ENCODE peak calls at places on chromosomes 5 and 9, in four cellular contexts. B, L, D and C are unnamed samples.

GRCh38 chr9:134531251-134531970 is 110.2 kb upstream of the COL5A1 start:
- DNase-seq in B (no peak), L (no peak), D (no peak), C (no peak)

GRCh38 chr9:79684059-79684458 is 112.3 kb downstream of the TLE4 start:
- DNase-seq in B (no peak), L (no peak), D (no peak), C (no peak)

GRCh38 chr5:32794086-32794485 is 83.0 kb downstream of the NPR3 start:
- DNase-seq in B (no peak), L (no peak), D (no peak), C (no peak)

GRCh38 chr5:157506066-157506590 is 46.1 kb downstream of the NIPAL4 start:
- DNase-seq in B (no peak), L (no peak), D (no peak), C (no peak)

GRCh38 chr5:170534177-170534576 is 30.4 kb downstream of the KCNIP1 start:
- DNase-seq in B (no peak), L (no peak), D (no peak), C (no peak)

GRCh38 chr5:56950626-56951130 is 1.2 kb downstream of the MIER3 start:
- DNase-seq in B (no peak), L (peak; percentile 69), D (no peak), C (no peak)

GRCh38 chr5:157710887-157711286 is 20.3 kb upstream of the THG1L start:
- DNase-seq in B (peak; percentile 47), L (peak; percentile 39), D (no peak), C (no peak)

GRCh38 chr5:27855491-27855890 is 817.1 kb upstream of the CDH9 start:
- DNase-seq in B (no peak), L (no peak), D (no peak), C (no peak)

GRCh38 chr9:137305060-137305787 is 3.2 kb upstream of the NRARP start:
- DNase-seq in B (no peak), L (peak; percentile 77), D (peak; percentile 38), C (no peak)

GRCh38 chr9:4292781-4293180 is 7.1 kb downstream of the GLIS3 start:
- DNase-seq in B (no peak), L (no peak), D (no peak), C (no peak)